ENCODE peak calls at places on chromosomes 11 and 22, in four cellular contexts. C, S, A and H are unnamed samples.

GRCh38 chr11:359181-359714 is 10.1 kb upstream of the B4GALNT4 start:
- DNase-seq in C (no peak), S (peak; percentile 47), A (no peak), H (no peak)

GRCh38 chr11:119861160-119861559 is 132.2 kb upstream of the NECTIN1 start:
- DNase-seq in C (no peak), S (no peak), A (no peak), H (no peak)

GRCh38 chr11:68296344-68297051 is 15.9 kb upstream of the LRP5 start:
- DNase-seq in C (no peak), S (no peak), A (no peak), H (no peak)

GRCh38 chr11:112219476-112220232 is 6.6 kb upstream of the PTS start:
- DNase-seq in C (peak; percentile 49), S (no peak), A (peak; percentile 75), H (peak; percentile 36)

GRCh38 chr11:60786811-60787567 is 1.9 kb downstream of the MS4A10 start:
- DNase-seq in C (no peak), S (peak; percentile 44), A (peak; percentile 61), H (no peak)

GRCh38 chr22:49014227-49015201 is 813.2 kb downstream of the BRD1 start:
- DNase-seq in C (no peak), S (no peak), A (no peak), H (no peak)

GRCh38 chr11:18709414-18709813 is 10.8 kb downstream of the TMEM86A start:
- DNase-seq in C (no peak), S (peak; percentile 44), A (no peak), H (no peak)

GRCh38 chr22:31083377-31083768 is 2.3 kb downstream of the SMTN start:
- DNase-seq in C (peak; percentile 81), S (no peak), A (no peak), H (no peak)